ENCODE peak calls at places on chromosomes 5 and 9, in six cellular contexts. One of them, this sample, is unnamed.

GRCh38 chr5:93158841-93159240 is 422.2 kb downstream of the NR2F1-AS1 start:
- DNase-seq in fibroblast of lung: no peak
- DNase-seq in transverse colon: no peak
- DNase-seq in kidney epithelial cell: no peak
- DNase-seq in cardiac muscle cell: no peak
- DNase-seq in ovary: no peak
- DNase-seq in this sample: no peak

GRCh38 chr5:177453852-177454396 is 7.3 kb downstream of the PRR7 start:
- DNase-seq in transverse colon: peak; percentile 38
- DNase-seq in ovary: no peak
- DNase-seq in fibroblast of lung: no peak
- DNase-seq in cardiac muscle cell: peak; percentile 46
- DNase-seq in kidney epithelial cell: no peak
- DNase-seq in this sample: no peak

GRCh38 chr9:114746591-114746990 is 59.2 kb downstream of the TNFSF15 start:
- DNase-seq in transverse colon: no peak
- DNase-seq in cardiac muscle cell: no peak
- DNase-seq in fibroblast of lung: peak; percentile 48
- DNase-seq in kidney epithelial cell: no peak
- DNase-seq in ovary: no peak
- DNase-seq in this sample: no peak

GRCh38 chr5:157269165-157269671 is 3.3 kb downstream of the CYFIP2 start:
- DNase-seq in kidney epithelial cell: no peak
- DNase-seq in fibroblast of lung: no peak
- DNase-seq in cardiac muscle cell: no peak
- DNase-seq in transverse colon: no peak
- DNase-seq in ovary: no peak
- DNase-seq in this sample: no peak

GRCh38 chr9:16004613-16005012 is 451.8 kb downstream of the CCDC171 start:
- DNase-seq in cardiac muscle cell: no peak
- DNase-seq in transverse colon: no peak
- DNase-seq in ovary: no peak
- DNase-seq in fibroblast of lung: no peak
- DNase-seq in kidney epithelial cell: no peak
- DNase-seq in this sample: no peak

GRCh38 chr5:137627293-137627692 is 108.6 kb downstream of the KLHL3 start:
- DNase-seq in fibroblast of lung: no peak
- DNase-seq in ovary: no peak
- DNase-seq in kidney epithelial cell: no peak
- DNase-seq in transverse colon: no peak
- DNase-seq in cardiac muscle cell: no peak
- DNase-seq in this sample: no peak

GRCh38 chr5:109900911-109901627 is 211.3 kb downstream of the MAN2A1 start:
- DNase-seq in kidney epithelial cell: no peak
- DNase-seq in ovary: no peak
- DNase-seq in transverse colon: no peak
- DNase-seq in fibroblast of lung: no peak
- DNase-seq in cardiac muscle cell: no peak
- DNase-seq in this sample: no peak

GRCh38 chr9:3809724-3810123 is 283.9 kb upstream of the RFX3 start:
- DNase-seq in ovary: no peak
- DNase-seq in cardiac muscle cell: no peak
- DNase-seq in fibroblast of lung: no peak
- DNase-seq in transverse colon: no peak
- DNase-seq in kidney epithelial cell: peak; percentile 88
- DNase-seq in this sample: no peak

GRCh38 chr5:23522553-23522952 is 15.1 kb downstream of the PRDM9 start:
- DNase-seq in cardiac muscle cell: no peak
- DNase-seq in fibroblast of lung: no peak
- DNase-seq in kidney epithelial cell: no peak
- DNase-seq in transverse colon: no peak
- DNase-seq in ovary: no peak
- DNase-seq in this sample: no peak

GRCh38 chr9:121610638-121610953 is 40.8 kb upstream of the DAB2IP start:
- DNase-seq in transverse colon: no peak
- DNase-seq in kidney epithelial cell: no peak
- DNase-seq in ovary: no peak
- DNase-seq in fibroblast of lung: no peak
- DNase-seq in cardiac muscle cell: no peak
- DNase-seq in this sample: no peak

GRCh38 chr5:140322751-140323731 is 20.1 kb upstream of the PFDN1 start:
- DNase-seq in ovary: peak; percentile 40
- DNase-seq in fibroblast of lung: peak; percentile 74
- DNase-seq in kidney epithelial cell: peak; percentile 89
- DNase-seq in cardiac muscle cell: peak; percentile 95
- DNase-seq in transverse colon: no peak
- DNase-seq in this sample: peak; percentile 88

GRCh38 chr5:83146441-83146840 is 69.1 kb downstream of the XRCC4 start:
- DNase-seq in kidney epithelial cell: no peak
- DNase-seq in ovary: no peak
- DNase-seq in fibroblast of lung: no peak
- DNase-seq in transverse colon: no peak
- DNase-seq in cardiac muscle cell: no peak
- DNase-seq in this sample: no peak

GRCh38 chr5:53151713-53152458 is 42.3 kb upstream of the MOCS2 start:
- DNase-seq in transverse colon: peak; percentile 14
- DNase-seq in kidney epithelial cell: no peak
- DNase-seq in cardiac muscle cell: peak; percentile 88
- DNase-seq in fibroblast of lung: peak; percentile 92
- DNase-seq in ovary: no peak
- DNase-seq in this sample: peak; percentile 87

GRCh38 chr5:1105350-1106265 is 6.3 kb downstream of the SLC12A7 start:
- DNase-seq in fibroblast of lung: no peak
- DNase-seq in transverse colon: peak; percentile 88
- DNase-seq in cardiac muscle cell: no peak
- DNase-seq in kidney epithelial cell: no peak
- DNase-seq in ovary: no peak
- DNase-seq in this sample: no peak

GRCh38 chr5:137122075-137122474 is 377.1 kb downstream of the SPOCK1 start:
- DNase-seq in transverse colon: no peak
- DNase-seq in ovary: no peak
- DNase-seq in fibroblast of lung: no peak
- DNase-seq in kidney epithelial cell: no peak
- DNase-seq in cardiac muscle cell: no peak
- DNase-seq in this sample: no peak

GRCh38 chr5:57338068-57338848 is 144.4 kb downstream of the ACTBL2 start:
- DNase-seq in fibroblast of lung: no peak
- DNase-seq in cardiac muscle cell: peak; percentile 72
- DNase-seq in ovary: no peak
- DNase-seq in kidney epithelial cell: no peak
- DNase-seq in transverse colon: no peak
- DNase-seq in this sample: no peak

GRCh38 chr5:173858675-173859121 is 29.5 kb upstream of the CPEB4 start:
- DNase-seq in kidney epithelial cell: no peak
- DNase-seq in ovary: no peak
- DNase-seq in transverse colon: no peak
- DNase-seq in fibroblast of lung: peak; percentile 38
- DNase-seq in cardiac muscle cell: peak; percentile 23
- DNase-seq in this sample: no peak

GRCh38 chr5:66080664-66081063 is 63.4 kb upstream of the SREK1 start:
- DNase-seq in cardiac muscle cell: peak; percentile 20
- DNase-seq in ovary: no peak
- DNase-seq in kidney epithelial cell: no peak
- DNase-seq in transverse colon: no peak
- DNase-seq in fibroblast of lung: peak; percentile 43
- DNase-seq in this sample: no peak

GRCh38 chr5:53730938-53731337 is 170.5 kb downstream of the NDUFS4 start:
- DNase-seq in transverse colon: no peak
- DNase-seq in kidney epithelial cell: no peak
- DNase-seq in fibroblast of lung: no peak
- DNase-seq in cardiac muscle cell: peak; percentile 40
- DNase-seq in ovary: no peak
- DNase-seq in this sample: no peak

GRCh38 chr9:78462616-78463015 is 165.7 kb downstream of the PSAT1 start:
- DNase-seq in ovary: no peak
- DNase-seq in fibroblast of lung: no peak
- DNase-seq in transverse colon: no peak
- DNase-seq in kidney epithelial cell: peak; percentile 21
- DNase-seq in cardiac muscle cell: no peak
- DNase-seq in this sample: no peak

GRCh38 chr5:75993638-75994037 is 89.5 kb upstream of the SV2C start:
- DNase-seq in ovary: no peak
- DNase-seq in fibroblast of lung: no peak
- DNase-seq in kidney epithelial cell: no peak
- DNase-seq in transverse colon: no peak
- DNase-seq in cardiac muscle cell: no peak
- DNase-seq in this sample: no peak

GRCh38 chr5:33313150-33313549 is 127.6 kb upstream of the TARS1 start:
- DNase-seq in transverse colon: peak; percentile 68
- DNase-seq in fibroblast of lung: peak; percentile 97
- DNase-seq in ovary: no peak
- DNase-seq in cardiac muscle cell: peak; percentile 72
- DNase-seq in kidney epithelial cell: peak; percentile 84
- DNase-seq in this sample: peak; percentile 47

GRCh38 chr5:111309384-111309783 is 85.2 kb downstream of the CAMK4 start:
- DNase-seq in transverse colon: no peak
- DNase-seq in cardiac muscle cell: no peak
- DNase-seq in ovary: no peak
- DNase-seq in kidney epithelial cell: no peak
- DNase-seq in fibroblast of lung: no peak
- DNase-seq in this sample: no peak

GRCh38 chr9:132591244-132591643 is 8.8 kb downstream of the BARHL1 start:
- DNase-seq in transverse colon: no peak
- DNase-seq in ovary: no peak
- DNase-seq in cardiac muscle cell: no peak
- DNase-seq in kidney epithelial cell: no peak
- DNase-seq in fibroblast of lung: no peak
- DNase-seq in this sample: no peak

DNA sequence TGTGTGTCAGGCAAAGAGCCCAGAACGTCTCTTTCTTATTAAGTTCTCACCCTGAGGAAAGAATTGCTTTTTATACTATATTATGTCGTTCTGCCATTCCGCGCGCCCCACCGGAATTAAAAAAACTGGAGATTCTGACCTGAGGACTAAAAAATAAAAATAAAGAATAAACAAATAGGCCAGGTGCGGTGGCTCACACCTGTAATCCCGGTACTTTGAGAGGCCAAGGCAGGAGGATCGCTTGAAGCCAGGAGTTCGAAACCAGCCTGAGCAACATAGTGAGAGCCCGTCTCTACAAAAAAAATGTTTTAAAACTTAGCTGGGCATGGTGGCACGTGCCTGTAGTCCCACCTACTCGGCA is 677 bp upstream of the DYNC2I2 start:
- DNase-seq in cardiac muscle cell: no peak
- DNase-seq in ovary: no peak
- DNase-seq in kidney epithelial cell: no peak
- DNase-seq in fibroblast of lung: no peak
- DNase-seq in transverse colon: no peak
- DNase-seq in this sample: no peak
- H3K4me3 ChIP-seq in cardiac muscle cell: peak overlapping the region; percentile 81
- H3K4me3 ChIP-seq in ovary: peak overlapping the region; percentile 61
- H3K4me3 ChIP-seq in kidney epithelial cell: no peak overlapping the region
- H3K4me3 ChIP-seq in fibroblast of lung: no peak overlapping the region
- H3K4me3 ChIP-seq in transverse colon: no peak overlapping the region
- H3K4me3 ChIP-seq in this sample: no peak overlapping the region

DNA sequence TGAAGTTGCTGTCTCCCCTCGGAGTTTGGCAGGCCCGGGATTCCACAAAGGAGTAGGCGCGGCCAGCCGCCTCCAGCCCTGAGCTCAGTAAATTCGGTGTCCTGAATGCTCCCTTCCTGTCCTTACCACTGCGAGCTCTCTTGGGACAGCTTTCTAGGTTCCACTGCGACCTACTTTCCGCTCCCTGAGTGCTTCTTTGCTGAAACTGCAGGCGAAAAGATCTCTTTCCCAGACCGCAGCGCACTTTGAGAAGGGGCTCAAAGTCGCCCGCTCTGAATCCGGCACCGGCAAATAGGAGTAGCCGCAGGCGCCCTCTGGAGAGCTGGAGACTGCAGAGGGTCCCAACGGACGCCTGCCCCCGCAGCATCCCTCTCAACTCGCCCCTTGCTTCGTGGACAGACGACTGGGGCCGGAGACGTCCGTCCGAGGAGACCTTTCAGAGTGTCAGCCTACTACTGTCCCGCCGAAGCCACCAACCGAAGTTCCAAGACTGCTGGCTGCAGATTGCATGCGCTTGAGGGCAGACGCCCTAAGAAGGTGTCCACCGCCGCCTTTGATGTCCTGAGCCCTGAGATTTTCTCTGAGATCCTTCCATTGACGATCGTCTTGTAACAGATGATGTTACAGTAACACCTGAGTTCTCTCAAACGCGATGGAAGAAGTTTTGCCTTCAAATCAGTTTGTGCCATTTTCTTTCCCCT is 96.0 kb downstream of the ANXA2R start:
- DNase-seq in cardiac muscle cell: peak; percentile 24
- DNase-seq in kidney epithelial cell: no peak
- DNase-seq in transverse colon: no peak
- DNase-seq in ovary: no peak
- DNase-seq in fibroblast of lung: peak; percentile 27
- DNase-seq in this sample: no peak
- H3K27me3 ChIP-seq in cardiac muscle cell: peaks cover 21% of the 10 kb centered on the region
- H3K27me3 ChIP-seq in kidney epithelial cell: peaks cover 5% of the 10 kb centered on the region
- H3K27me3 ChIP-seq in transverse colon: peaks cover 91% of the 10 kb centered on the region
- H3K27me3 ChIP-seq in ovary: no peaks in the 10 kb centered on the region
- H3K27me3 ChIP-seq in fibroblast of lung: no peaks in the 10 kb centered on the region
- H3K27me3 ChIP-seq in this sample: no peaks in the 10 kb centered on the region

GRCh38 chr5:180563994-180564393 is 27.3 kb downstream of the SCGB3A1 start:
- DNase-seq in kidney epithelial cell: no peak
- DNase-seq in cardiac muscle cell: no peak
- DNase-seq in ovary: no peak
- DNase-seq in fibroblast of lung: no peak
- DNase-seq in transverse colon: no peak
- DNase-seq in this sample: no peak

DNA sequence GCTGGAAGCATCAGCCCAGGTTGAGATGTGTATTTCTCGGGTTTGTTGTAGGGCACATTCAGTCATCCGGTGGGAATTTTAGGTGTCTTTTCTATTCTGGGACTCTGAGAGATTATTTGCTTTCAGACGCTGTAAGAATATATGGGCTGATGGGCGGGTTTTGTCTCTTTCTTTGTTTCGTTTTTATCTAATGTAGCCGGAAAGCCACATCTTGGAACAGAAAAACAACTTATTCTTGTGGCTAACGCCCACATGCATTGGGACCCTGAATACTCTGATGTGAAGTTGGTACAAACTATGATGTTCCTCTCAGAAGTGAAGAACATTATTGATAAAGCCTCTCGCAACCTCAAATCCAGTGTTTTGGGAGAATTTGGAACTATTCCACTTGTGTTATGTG is 22.4 kb downstream of the SCGB3A1 start:
- DNase-seq in fibroblast of lung: no peak
- DNase-seq in ovary: no peak
- DNase-seq in kidney epithelial cell: no peak
- DNase-seq in transverse colon: no peak
- DNase-seq in cardiac muscle cell: no peak
- DNase-seq in this sample: no peak
- H3K4me3 ChIP-seq in fibroblast of lung: no peak overlapping the region
- H3K4me3 ChIP-seq in ovary: no peak overlapping the region
- H3K4me3 ChIP-seq in kidney epithelial cell: no peak overlapping the region
- H3K4me3 ChIP-seq in transverse colon: no peak overlapping the region
- H3K4me3 ChIP-seq in cardiac muscle cell: no peak overlapping the region
- H3K4me3 ChIP-seq in this sample: no peak overlapping the region

DNA sequence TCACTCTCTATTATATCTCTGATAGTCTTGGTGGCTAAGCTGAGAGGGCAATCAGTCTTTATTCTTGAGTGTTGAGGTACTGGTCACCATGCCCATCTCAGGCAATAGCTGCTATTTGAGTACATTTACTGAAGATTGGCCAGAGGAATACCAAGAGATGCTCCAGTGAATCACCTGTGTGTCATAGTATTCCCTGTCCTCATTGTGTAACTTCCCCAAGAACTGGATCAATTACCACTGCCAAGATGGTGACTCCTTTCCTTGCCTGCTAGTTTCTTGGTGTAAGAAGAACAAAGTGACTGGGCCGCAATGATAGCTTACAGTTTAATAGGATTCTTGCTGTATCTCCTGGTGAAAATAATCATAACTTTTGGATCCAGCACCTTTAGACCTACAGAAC is 418.7 kb upstream of the KIF2A start:
- DNase-seq in transverse colon: no peak
- DNase-seq in cardiac muscle cell: no peak
- DNase-seq in fibroblast of lung: no peak
- DNase-seq in ovary: no peak
- DNase-seq in kidney epithelial cell: no peak
- DNase-seq in this sample: no peak
- H3K27me3 ChIP-seq in transverse colon: no peaks in the 10 kb centered on the region
- H3K27me3 ChIP-seq in cardiac muscle cell: no peaks in the 10 kb centered on the region
- H3K27me3 ChIP-seq in fibroblast of lung: no peaks in the 10 kb centered on the region
- H3K27me3 ChIP-seq in ovary: no peaks in the 10 kb centered on the region
- H3K27me3 ChIP-seq in kidney epithelial cell: no peaks in the 10 kb centered on the region
- H3K27me3 ChIP-seq in this sample: no peaks in the 10 kb centered on the region

This sample was measured in AG04450.